ENCODE peak calls at places on chromosomes 1 and 21, in four cellular contexts. A is mammary epithelial cell, T is HepG2, Y is fibroblast of lung. H is an unnamed sample. For H3K4me1, the result is how much of the 10 kb centered on the place peaks cover.

GRCh38 chr1:200302893-200303250 is 107.0 kb downstream of the ZNF281 start:
- DNase-seq in A (no peak), Y (peak), T (no peak), H (no peak)

GRCh38 chr1:86156571-86157455 is at the start of gene COL24A1:
- DNase-seq in T (no peak), A (no peak), Y (peak), H (no peak)

GRCh38 chr1:75796376-75797272 is at the start of gene MSH4:
- DNase-seq in A (no peak), Y (peak), T (peak), H (peak)

GRCh38 chr1:158806909-158807601 is 24.1 kb upstream of the MNDA start:
- DNase-seq in A (no peak), T (no peak), Y (no peak), H (no peak)

GRCh38 chr1:110006516-110006915 is 22.0 kb downstream of the AHCYL1 start:
- DNase-seq in T (no peak), Y (no peak), A (no peak), H (no peak)

GRCh38 chr1:43074244-43074643 is 97.8 kb downstream of the EBNA1BP2 start:
- DNase-seq in T (peak), A (no peak), Y (no peak), H (no peak)

GRCh38 chr1:28136636-28137613 is 39.6 kb downstream of the PTAFR start:
- DNase-seq in Y (peak), T (no peak), A (peak), H (no peak)

GRCh38 chr1:150149490-150150453 is at the start of gene PLEKHO1:
- DNase-seq in Y (peak), T (peak), A (peak), H (peak)

GRCh38 chr1:64686828-64687724 is 57.8 kb upstream of the RAVER2 start:
- DNase-seq in T (peak), Y (peak), A (peak), H (peak)

GRCh38 chr1:12344611-12345299 is 114.9 kb downstream of the VPS13D start:
- DNase-seq in Y (no peak), A (no peak), T (no peak), H (no peak)

GRCh38 chr21:43274022-43274945 is 105.5 kb downstream of the CRYAA start:
- DNase-seq in A (no peak), Y (no peak), T (no peak), H (no peak)

GRCh38 chr1:29399465-29399864 is 163.1 kb downstream of the PTPRU start:
- DNase-seq in Y (no peak), A (no peak), T (no peak), H (no peak)

GRCh38 chr1:54982739-54983138 is 2.3 kb downstream of the TMEM61 start:
- DNase-seq in Y (no peak), A (no peak), T (peak), H (no peak)

GRCh38 chr1:243595527-243596206 is 254.4 kb downstream of the AKT3 start:
- DNase-seq in T (no peak), A (peak), Y (peak), H (no peak)

GRCh38 chr1:153945795-153946621 is 510 bp downstream of the DENND4B start:
- DNase-seq in A (peak), Y (peak), T (no peak), H (peak)
- H2AFZ ChIP-seq in A (peak), Y (peak), T (no peak), H (peak)

GRCh38 chr1:15181564-15181963 is 28.0 kb downstream of the TMEM51 start:
- DNase-seq in A (no peak), Y (no peak), T (no peak), H (no peak)
- H3K4me1 ChIP-seq in A (under half), Y (under half), T (half or more), H (under half)

GRCh38 chr1:220879090-220879508 is at the start of gene HLX:
- DNase-seq in Y (peak), A (peak), T (no peak), H (no peak)
- TF ChIP-seq EZH2 in Y (no peak), A (no peak), T (no peak), H (no peak)

GRCh38 chr1:1109743-1110142 is 6.1 kb downstream of the C1orf159 start:
- DNase-seq in T (no peak), A (no peak), Y (no peak), H (no peak)
- H2AFZ ChIP-seq in T (no peak), A (no peak), Y (no peak), H (no peak)

H was measured in DND-41.